ENCODE peak calls at places on chromosome 6, in four cellular contexts. Z is CD4-positive, alpha-beta memory T cell; C is mammary epithelial cell; E is fibroblast of the aortic adventitia. U is an unnamed sample.

GRCh38 chr6:3314176-3314575 is 55.4 kb downstream of the PSMG4 start:
- DNase-seq in Z (no peak), C (no peak), E (no peak), U (no peak)

GRCh38 chr6:159094444-159095252 is 49.9 kb upstream of the TAGAP start:
- DNase-seq in Z (peak; percentile 38), C (no peak), E (no peak), U (no peak)

GRCh38 chr6:94510877-94511276 is 1066.5 kb upstream of the MANEA start:
- DNase-seq in Z (no peak), C (no peak), E (no peak), U (no peak)

GRCh38 chr6:130872250-130873095 is 45.3 kb downstream of the SMLR1 start:
- DNase-seq in Z (peak; percentile 54), C (peak; percentile 26), E (peak; percentile 69), U (peak; percentile 35)

GRCh38 chr6:37007340-37008043 is 2.0 kb downstream of the FGD2 start:
- DNase-seq in C (no peak), E (peak; percentile 15), Z (no peak), U (no peak)

GRCh38 chr6:26152226-26153101 is 65.2 kb downstream of the HFE start:
- DNase-seq in E (no peak), Z (no peak), C (peak; percentile 84), U (no peak)

GRCh38 chr6:22754111-22754510 is 184.7 kb downstream of the HDGFL1 start:
- DNase-seq in Z (no peak), E (no peak), C (no peak), U (no peak)

GRCh38 chr6:150018846-150019580 is 6.3 kb downstream of the RAET1L start:
- DNase-seq in Z (no peak), E (no peak), C (no peak), U (no peak)

GRCh38 chr6:109073344-109074235 is 21.1 kb downstream of the SESN1 start:
- DNase-seq in Z (peak; percentile 70), E (peak; percentile 89), C (peak; percentile 53), U (no peak)

GRCh38 chr6:163608060-163608752 is 193.7 kb downstream of the QKI start:
- DNase-seq in E (no peak), C (no peak), Z (no peak), U (no peak)

GRCh38 chr6:106141441-106142237 is 55.5 kb downstream of the PRDM1 start:
- DNase-seq in C (peak; percentile 54), Z (peak; percentile 17), E (no peak), U (no peak)

GRCh38 chr6:49647470-49647869 is 10.8 kb upstream of the RHAG start:
- DNase-seq in Z (no peak), E (no peak), C (no peak), U (no peak)

GRCh38 chr6:16729183-16729696 is 32.0 kb downstream of the ATXN1 start:
- DNase-seq in Z (no peak), C (no peak), E (peak; percentile 45), U (no peak)

GRCh38 chr6:134176283-134176975 is 124.0 kb upstream of the SLC2A12 start:
- DNase-seq in C (no peak), Z (no peak), E (peak; percentile 66), U (peak; percentile 43)

GRCh38 chr6:254011-254410 is 38.3 kb upstream of the DUSP22 start:
- DNase-seq in Z (no peak), E (no peak), C (no peak), U (no peak)

GRCh38 chr6:137927777-137928218 is 60.7 kb downstream of the TNFAIP3 start:
- DNase-seq in E (no peak), Z (peak; percentile 79), C (peak; percentile 23), U (peak; percentile 4)

GRCh38 chr6:137925299-137925698 is 58.2 kb downstream of the TNFAIP3 start:
- DNase-seq in C (no peak), E (no peak), Z (no peak), U (no peak)

GRCh38 chr6:137926985-137927384 is 59.9 kb downstream of the TNFAIP3 start:
- DNase-seq in C (no peak), E (no peak), Z (no peak), U (no peak)

GRCh38 chr6:137926207-137926731 is 59.2 kb downstream of the TNFAIP3 start:
- DNase-seq in Z (no peak), E (peak; percentile 87), C (peak; percentile 82), U (peak; percentile 67)

DNA sequence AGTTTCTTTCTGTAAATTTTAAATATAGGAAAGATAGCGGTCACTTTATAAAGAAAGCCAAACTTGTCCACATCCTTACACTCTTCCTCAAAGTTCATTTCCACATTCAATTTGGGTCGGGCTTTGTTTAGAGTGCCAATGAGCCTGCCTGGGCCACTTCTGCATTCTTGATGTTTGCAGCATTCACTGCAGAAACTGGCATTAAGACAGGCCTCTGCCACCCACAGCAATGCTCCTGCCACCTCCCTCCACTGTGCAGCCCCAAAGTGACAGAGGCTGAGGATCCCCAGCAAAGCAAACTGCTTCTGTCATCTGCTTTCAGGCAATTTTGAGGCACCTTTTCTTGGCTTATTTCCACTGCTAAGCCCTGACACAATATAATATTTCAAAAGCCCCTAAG is 61.2 kb downstream of the TNFAIP3 start:
- DNase-seq in E (no peak), C (no peak), Z (no peak), U (no peak)
- H3K4me3 ChIP-seq in E (no peak overlapping the region), C (no peak overlapping the region), Z (no peak overlapping the region), U (no peak overlapping the region)

DNA sequence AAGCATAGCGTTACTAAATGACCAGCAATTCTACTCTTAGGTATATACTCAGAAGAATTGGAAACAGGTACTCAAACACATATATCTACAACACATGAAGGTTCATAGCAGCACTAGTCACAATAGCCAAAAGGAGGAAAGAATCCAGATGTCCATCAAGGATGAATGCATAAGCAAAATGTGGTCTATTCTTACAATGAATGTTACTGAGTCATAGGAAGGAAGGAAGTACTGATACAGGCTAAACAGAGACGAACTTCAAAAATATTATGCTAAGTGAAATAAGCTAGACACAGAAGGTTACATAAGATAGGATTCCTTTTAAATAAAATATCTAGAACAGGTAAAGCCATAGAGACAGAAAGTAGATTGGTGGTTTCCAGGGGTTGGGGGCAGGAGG is 93.5 kb downstream of the MAP3K7 start:
- DNase-seq in C (peak; percentile 54), Z (no peak), E (peak; percentile 71), U (no peak)
- H3K4me3 ChIP-seq in C (no peak overlapping the region), Z (no peak overlapping the region), E (no peak overlapping the region), U (no peak overlapping the region)

GRCh38 chr6:35587167-35587566 is 74.5 kb upstream of the TULP1 start:
- DNase-seq in E (peak; percentile 17), C (no peak), Z (no peak), U (no peak)
- H3K4me3 ChIP-seq in E (no peak overlapping the region), C (no peak overlapping the region), Z (no peak overlapping the region), U (no peak overlapping the region)

DNA sequence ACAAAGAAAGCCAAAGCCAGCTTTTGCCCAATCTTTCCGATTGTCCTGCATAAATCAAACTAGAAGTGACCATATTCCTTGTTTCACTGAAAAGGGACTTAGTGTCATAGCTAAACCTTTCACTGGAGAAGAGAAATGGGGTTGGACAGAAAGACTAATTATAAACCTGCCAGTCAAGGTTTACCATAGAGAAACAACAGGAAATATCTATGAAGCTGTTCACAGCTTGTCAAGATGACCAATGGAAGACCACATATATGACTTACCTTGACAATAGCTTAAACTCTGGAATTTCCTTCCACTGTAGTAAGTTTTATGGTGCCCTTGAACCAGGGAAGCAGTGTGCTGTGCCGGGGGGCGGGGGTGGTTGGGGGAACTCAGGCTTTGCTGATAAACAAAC is 107.7 kb upstream of the PHACTR1 start:
- DNase-seq in C (no peak), Z (no peak), E (no peak), U (no peak)
- H3K4me3 ChIP-seq in C (no peak overlapping the region), Z (no peak overlapping the region), E (no peak overlapping the region), U (no peak overlapping the region)

DNA sequence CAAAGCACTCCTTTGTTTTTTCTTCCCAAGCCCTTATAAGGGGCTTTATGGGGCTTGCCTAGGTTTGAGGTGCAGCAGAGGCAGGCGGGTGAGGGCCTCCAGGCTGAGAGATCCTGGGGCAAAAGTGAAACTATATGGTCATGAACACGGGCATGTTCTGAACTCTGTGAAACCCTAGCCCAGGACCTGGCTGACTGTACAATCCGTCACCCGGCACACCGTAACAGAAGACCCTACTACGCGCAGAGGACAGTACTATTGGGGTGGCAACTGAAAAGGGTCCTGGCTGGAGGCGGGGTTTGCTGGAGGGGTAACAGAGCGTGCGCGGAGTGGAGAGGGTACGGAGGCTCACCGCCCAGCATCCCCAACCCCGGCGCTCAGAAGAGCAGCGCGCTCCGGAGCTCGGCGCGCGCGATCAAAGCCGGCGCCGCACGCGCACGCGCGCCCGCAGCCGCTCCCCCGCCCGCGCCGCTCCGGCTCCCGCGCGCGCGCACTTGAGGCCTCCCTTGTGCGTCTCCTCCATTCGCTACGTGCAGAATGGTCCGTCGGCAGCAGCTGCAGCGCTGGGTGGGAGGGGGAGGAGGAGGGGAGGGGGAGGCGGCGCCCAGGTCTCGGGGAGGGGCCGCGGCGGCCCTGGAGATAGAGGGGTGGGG is 54.2 kb downstream of the MRPL14 start:
- DNase-seq in C (peak; percentile 86), E (peak; percentile 73), Z (peak; percentile 76), U (peak; percentile 98)
- H3K4me3 ChIP-seq in C (peak overlapping the region; percentile 33), E (peak overlapping the region; percentile 58), Z (peak overlapping the region; percentile 73), U (peak overlapping the region; percentile 46)

GRCh38 chr6:155106456-155107107 is 111.5 kb downstream of the TIAM2 start:
- DNase-seq in Z (no peak), E (peak; percentile 36), C (no peak), U (peak; percentile 40)
- H3K4me3 ChIP-seq in Z (no peak overlapping the region), E (no peak overlapping the region), C (no peak overlapping the region), U (peak overlapping the region; percentile 15)

GRCh38 chr6:148347076-148348054 is 4.7 kb downstream of the SASH1 start:
- DNase-seq in C (no peak), E (no peak), Z (no peak), U (no peak)
- H3K4me3 ChIP-seq in C (no peak overlapping the region), E (no peak overlapping the region), Z (no peak overlapping the region), U (no peak overlapping the region)

GRCh38 chr6:84776392-84776791 is 12.0 kb upstream of the TBX18 start:
- DNase-seq in C (no peak), E (no peak), Z (no peak), U (no peak)

GRCh38 chr6:84773133-84773430 is 8.7 kb upstream of the TBX18 start:
- DNase-seq in C (no peak), Z (no peak), E (no peak), U (no peak)

GRCh38 chr6:84773431-84774173 is 9.2 kb upstream of the TBX18 start:
- DNase-seq in C (peak; percentile 37), Z (no peak), E (no peak), U (peak; percentile 70)

GRCh38 chr6:84772428-84773132 is 8.2 kb upstream of the TBX18 start:
- DNase-seq in Z (no peak), C (no peak), E (no peak), U (peak; percentile 55)

GRCh38 chr6:84774174-84775158 is 10.1 kb upstream of the TBX18 start:
- DNase-seq in Z (no peak), C (peak; percentile 47), E (no peak), U (peak; percentile 81)
- H3K4me3 ChIP-seq in Z (no peak overlapping the region), C (no peak overlapping the region), E (peak overlapping the region; percentile 45), U (peak overlapping the region; percentile 54)

DNA sequence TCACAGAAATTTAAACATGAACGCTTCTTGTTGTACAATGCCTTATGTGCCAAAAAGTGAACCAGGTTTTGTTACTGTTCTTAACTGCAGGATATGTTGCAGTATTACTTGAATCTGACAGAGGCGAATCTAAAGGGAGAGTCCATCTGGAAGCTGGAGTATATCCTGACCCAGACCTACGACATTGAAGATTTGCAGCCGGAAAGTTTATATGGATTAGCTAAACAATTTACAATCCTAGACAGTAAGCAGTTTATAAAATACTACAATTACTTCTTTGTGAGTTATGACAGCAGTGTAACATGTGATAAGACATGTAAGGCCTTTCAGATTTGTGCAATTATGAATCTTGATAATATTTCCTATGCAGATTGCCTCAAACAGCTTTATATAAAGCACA is 19.9 kb downstream of the SMPDL3A start:
- DNase-seq in E (no peak), Z (no peak), C (no peak), U (no peak)
- H3K4me3 ChIP-seq in E (no peak overlapping the region), Z (no peak overlapping the region), C (no peak overlapping the region), U (no peak overlapping the region)